ENCODE peak calls at places on chromosome 10, in four cellular contexts. I is CD8-positive, alpha-beta memory T cell; Q is body of pancreas; S is PC-9. H is an unnamed sample. For H3K36me3, the result is how much of the 10 kb centered on the place peaks cover.

GRCh38 chr10:16853201-16853600 is 36.0 kb upstream of the RSU1 start:
- DNase-seq in S (no peak), Q (no peak), I (no peak), H (no peak)

GRCh38 chr10:30048768-30049507 is 10.4 kb downstream of the JCAD start:
- DNase-seq in I (no peak), S (no peak), Q (no peak), H (no peak)

GRCh38 chr10:117537436-117537903 is 5.1 kb upstream of the EMX2 start:
- DNase-seq in Q (no peak), I (no peak), S (peak), H (no peak)

GRCh38 chr10:117460846-117461765 is 81.4 kb upstream of the EMX2 start:
- DNase-seq in I (no peak), S (no peak), Q (no peak), H (no peak)

GRCh38 chr10:125782661-125783060 is 7.0 kb upstream of the MMP21 start:
- DNase-seq in Q (no peak), S (no peak), I (no peak), H (no peak)

GRCh38 chr10:55183993-55184392 is 383.0 kb upstream of the PCDH15 start:
- DNase-seq in I (no peak), S (no peak), Q (no peak), H (no peak)

GRCh38 chr10:7117806-7118674 is 292.8 kb downstream of the SFMBT2 start:
- DNase-seq in Q (no peak), S (no peak), I (no peak), H (no peak)

GRCh38 chr10:43683451-43684197 is 34.9 kb upstream of the ZNF32 start:
- DNase-seq in Q (no peak), S (peak), I (no peak), H (no peak)

GRCh38 chr10:108180883-108181282 is 1016.4 kb upstream of the SORCS1 start:
- DNase-seq in I (no peak), Q (no peak), S (no peak), H (no peak)

GRCh38 chr10:116767235-116767634 is 24.9 kb upstream of the HSPA12A start:
- DNase-seq in Q (no peak), I (no peak), S (peak), H (no peak)

GRCh38 chr10:110137142-110137545 is 70.3 kb upstream of the MXI1 start:
- DNase-seq in Q (peak), I (no peak), S (no peak), H (no peak)

GRCh38 chr10:69375307-69376151 is 41.2 kb downstream of the TACR2 start:
- DNase-seq in I (no peak), S (no peak), Q (peak), H (no peak)
- H3K36me3 ChIP-seq in I (under half), S (under half), Q (under half), H (half or more)

GRCh38 chr10:68655620-68656126 is 65.4 kb upstream of the CCAR1 start:
- DNase-seq in I (no peak), S (no peak), Q (no peak), H (no peak)
- H3K36me3 ChIP-seq in I (under half), S (under half), Q (under half), H (under half)

GRCh38 chr10:905972-906371 is 25.5 kb downstream of the LARP4B start:
- DNase-seq in I (no peak), Q (no peak), S (no peak), H (no peak)
- H3K36me3 ChIP-seq in I (under half), Q (under half), S (under half), H (under half)

GRCh38 chr10:80158598-80159127 is 26.1 kb downstream of the PLAC9 start:
- DNase-seq in Q (peak), I (no peak), S (peak), H (peak)
- H3K36me3 ChIP-seq in Q (under half), I (half or more), S (half or more), H (half or more)

GRCh38 chr10:79258894-79259293 is 88.4 kb upstream of the PPIF start:
- DNase-seq in S (no peak), I (no peak), Q (no peak), H (no peak)

GRCh38 chr10:79253704-79254103 is 93.6 kb upstream of the PPIF start:
- DNase-seq in I (no peak), S (no peak), Q (no peak), H (no peak)

GRCh38 chr10:79254333-79255006 is 92.8 kb upstream of the PPIF start:
- DNase-seq in S (no peak), Q (no peak), I (no peak), H (no peak)

GRCh38 chr10:79255007-79255507 is 92.2 kb upstream of the PPIF start:
- DNase-seq in Q (no peak), S (no peak), I (no peak), H (no peak)

GRCh38 chr10:79256264-79256806 is 90.9 kb upstream of the PPIF start:
- DNase-seq in Q (no peak), S (no peak), I (no peak), H (no peak)
- H3K36me3 ChIP-seq in Q (under half), S (under half), I (under half), H (under half)

GRCh38 chr10:5919568-5919967 is 29.5 kb downstream of the FBH1 start:
- DNase-seq in Q (no peak), S (no peak), I (no peak), H (no peak)

GRCh38 chr10:5911670-5912069 is 21.6 kb downstream of the FBH1 start:
- DNase-seq in S (no peak), I (no peak), Q (no peak), H (no peak)

GRCh38 chr10:5913736-5914135 is 23.7 kb downstream of the FBH1 start:
- DNase-seq in S (no peak), I (no peak), Q (no peak), H (no peak)

GRCh38 chr10:5917305-5917704 is 27.3 kb downstream of the FBH1 start:
- DNase-seq in Q (no peak), S (no peak), I (no peak), H (no peak)

GRCh38 chr10:5915451-5915850 is 25.4 kb downstream of the FBH1 start:
- DNase-seq in Q (no peak), I (no peak), S (no peak), H (no peak)
- H3K36me3 ChIP-seq in Q (under half), I (half or more), S (under half), H (half or more)

GRCh38 chr10:301536-301935 is 166.3 kb downstream of the ZMYND11 start:
- DNase-seq in S (no peak), I (no peak), Q (no peak), H (no peak)
- H3K36me3 ChIP-seq in S (under half), I (under half), Q (under half), H (under half)